ENCODE peak calls at places on chromosomes 1 and 21, in five cellular contexts. One of them, this sample, is unnamed.

GRCh38 chr1:94186946-94187345 is 50.4 kb downstream of the ARHGAP29 start:
- DNase-seq in left ventricle myocardium inferior: no peak
- DNase-seq in hepatic stellate cell: no peak
- DNase-seq in germinal center: no peak
- DNase-seq in tibial artery: no peak
- DNase-seq in this sample: no peak

GRCh38 chr1:178660484-178660883 is 64.6 kb upstream of the RALGPS2 start:
- DNase-seq in left ventricle myocardium inferior: no peak
- DNase-seq in hepatic stellate cell: no peak
- DNase-seq in germinal center: no peak
- DNase-seq in tibial artery: no peak
- DNase-seq in this sample: no peak

GRCh38 chr1:183209533-183210158 is 23.6 kb downstream of the LAMC2 start:
- DNase-seq in left ventricle myocardium inferior: no peak
- DNase-seq in hepatic stellate cell: peak
- DNase-seq in germinal center: no peak
- DNase-seq in tibial artery: no peak
- DNase-seq in this sample: no peak

GRCh38 chr1:151611288-151611790 is 511 bp upstream of the SNX27 start:
- DNase-seq in left ventricle myocardium inferior: no peak
- DNase-seq in hepatic stellate cell: no peak
- DNase-seq in germinal center: no peak
- DNase-seq in tibial artery: peak
- DNase-seq in this sample: no peak

GRCh38 chr1:8903410-8903809 is 24.9 kb upstream of the ENO1 start:
- DNase-seq in left ventricle myocardium inferior: no peak
- DNase-seq in hepatic stellate cell: no peak
- DNase-seq in germinal center: no peak
- DNase-seq in tibial artery: no peak
- DNase-seq in this sample: no peak

GRCh38 chr1:169680377-169681019 is 30.9 kb downstream of the SELL start:
- DNase-seq in left ventricle myocardium inferior: no peak
- DNase-seq in hepatic stellate cell: no peak
- DNase-seq in germinal center: peak
- DNase-seq in tibial artery: no peak
- DNase-seq in this sample: no peak

GRCh38 chr1:209989525-209989924 is 51.5 kb downstream of the SYT14 start:
- DNase-seq in left ventricle myocardium inferior: no peak
- DNase-seq in hepatic stellate cell: peak
- DNase-seq in germinal center: no peak
- DNase-seq in tibial artery: no peak
- DNase-seq in this sample: no peak

GRCh38 chr1:244118087-244118761 is 67.1 kb downstream of the ZBTB18 start:
- DNase-seq in left ventricle myocardium inferior: no peak
- DNase-seq in hepatic stellate cell: no peak
- DNase-seq in germinal center: no peak
- DNase-seq in tibial artery: no peak
- DNase-seq in this sample: no peak

GRCh38 chr1:202291961-202292712 is 49.6 kb downstream of the UBE2T start:
- DNase-seq in left ventricle myocardium inferior: peak
- DNase-seq in hepatic stellate cell: peak
- DNase-seq in germinal center: no peak
- DNase-seq in tibial artery: no peak
- DNase-seq in this sample: no peak

GRCh38 chr1:54807756-54808155 is 6.6 kb upstream of the TTC22 start:
- DNase-seq in left ventricle myocardium inferior: no peak
- DNase-seq in hepatic stellate cell: no peak
- DNase-seq in germinal center: no peak
- DNase-seq in tibial artery: no peak
- DNase-seq in this sample: no peak

GRCh38 chr1:11535761-11536572 is 57.0 kb downstream of the DISP3 start:
- DNase-seq in left ventricle myocardium inferior: no peak
- DNase-seq in hepatic stellate cell: peak
- DNase-seq in germinal center: no peak
- DNase-seq in tibial artery: no peak
- DNase-seq in this sample: peak

GRCh38 chr1:71014110-71014509 is 33.5 kb downstream of the PTGER3 start:
- DNase-seq in left ventricle myocardium inferior: no peak
- DNase-seq in hepatic stellate cell: no peak
- DNase-seq in germinal center: no peak
- DNase-seq in tibial artery: no peak
- DNase-seq in this sample: no peak

GRCh38 chr1:70553192-70553956 is 142.3 kb downstream of the CTH start:
- DNase-seq in left ventricle myocardium inferior: no peak
- DNase-seq in hepatic stellate cell: no peak
- DNase-seq in germinal center: no peak
- DNase-seq in tibial artery: no peak
- DNase-seq in this sample: no peak

GRCh38 chr21:29149771-29150425 is 19.5 kb downstream of the MAP3K7CL start:
- DNase-seq in left ventricle myocardium inferior: no peak
- DNase-seq in hepatic stellate cell: no peak
- DNase-seq in germinal center: no peak
- DNase-seq in tibial artery: no peak
- DNase-seq in this sample: no peak

GRCh38 chr1:73463848-73464247 is 734.1 kb downstream of the LRRIQ3 start:
- DNase-seq in left ventricle myocardium inferior: no peak
- DNase-seq in hepatic stellate cell: no peak
- DNase-seq in germinal center: no peak
- DNase-seq in tibial artery: no peak
- DNase-seq in this sample: no peak

GRCh38 chr1:164786980-164787833 is 228.2 kb downstream of the PBX1 start:
- DNase-seq in left ventricle myocardium inferior: peak
- DNase-seq in hepatic stellate cell: peak
- DNase-seq in germinal center: peak
- DNase-seq in tibial artery: peak
- DNase-seq in this sample: peak

GRCh38 chr1:224096773-224097172 is 17.1 kb upstream of the FBXO28 start:
- DNase-seq in left ventricle myocardium inferior: no peak
- DNase-seq in hepatic stellate cell: no peak
- DNase-seq in germinal center: no peak
- DNase-seq in tibial artery: no peak
- DNase-seq in this sample: no peak

GRCh38 chr1:218938259-218938658 is 235.4 kb upstream of the LYPLAL1 start:
- DNase-seq in left ventricle myocardium inferior: no peak
- DNase-seq in hepatic stellate cell: no peak
- DNase-seq in germinal center: no peak
- DNase-seq in tibial artery: no peak
- DNase-seq in this sample: no peak

GRCh38 chr1:245245021-245245667 is 90.4 kb downstream of the KIF26B start:
- DNase-seq in left ventricle myocardium inferior: no peak
- DNase-seq in hepatic stellate cell: no peak
- DNase-seq in germinal center: no peak
- DNase-seq in tibial artery: no peak
- DNase-seq in this sample: no peak

GRCh38 chr1:48750089-48750488 is 26.6 kb downstream of the BEND5 start:
- DNase-seq in left ventricle myocardium inferior: no peak
- DNase-seq in hepatic stellate cell: no peak
- DNase-seq in germinal center: peak
- DNase-seq in tibial artery: no peak
- DNase-seq in this sample: no peak

GRCh38 chr1:227952374-227953021 is 4.8 kb upstream of the WNT9A start:
- DNase-seq in left ventricle myocardium inferior: no peak
- DNase-seq in hepatic stellate cell: no peak
- DNase-seq in germinal center: no peak
- DNase-seq in tibial artery: no peak
- DNase-seq in this sample: peak

This sample was measured in RWPE2.